ENCODE peak calls at places on chromosomes 3 and 15, in nine cellular contexts. Y, S, J, T, W, E, R, L and F are unnamed samples.
A peak's percentile ranks its signal among the peaks of the same experiment; 100 is the strongest.

GRCh38 chr15:34214135-34214534 is 4.2 kb upstream of the KATNBL1 start:
- DNase-seq in L (no peak), W (no peak), Y (no peak), S (no peak), T (no peak), E (no peak), J (no peak), R (no peak), F (no peak)

GRCh38 chr3:79086514-79086913 is 681.3 kb downstream of the ROBO1 start:
- DNase-seq in L (peak; percentile 1), Y (peak; percentile 75), J (peak; percentile 25), R (no peak), W (peak; percentile 44), T (peak; percentile 63), S (peak; percentile 31), E (peak; percentile 45), F (peak; percentile 61)

GRCh38 chr3:123258811-123259420 is 57.2 kb downstream of the SEC22A start:
- DNase-seq in J (no peak), L (no peak), S (no peak), T (peak; percentile 69), R (no peak), Y (peak; percentile 84), W (peak; percentile 68), E (no peak), F (peak; percentile 37)

GRCh38 chr15:34849364-34849959 is 54.1 kb upstream of the ACTC1 start:
- DNase-seq in L (no peak), S (no peak), T (no peak), Y (no peak), J (no peak), W (no peak), R (no peak), E (no peak), F (no peak)

GRCh38 chr3:151795276-151795675 is 18.6 kb upstream of the AADAC start:
- DNase-seq in E (no peak), L (no peak), T (peak; percentile 81), J (no peak), Y (peak; percentile 76), R (no peak), S (no peak), W (no peak), F (no peak)

GRCh38 chr15:70792171-70792573 is 28.8 kb upstream of the UACA start:
- DNase-seq in W (no peak), T (peak; percentile 87), Y (peak; percentile 44), E (no peak), L (no peak), R (no peak), S (no peak), J (no peak), F (no peak)

GRCh38 chr3:183410759-183411158 is 17.7 kb downstream of the MCF2L2 start:
- DNase-seq in S (no peak), R (no peak), T (no peak), E (no peak), Y (no peak), W (no peak), L (no peak), J (no peak), F (no peak)

GRCh38 chr15:68783226-68784054 is 37.3 kb downstream of the ANP32A start:
- DNase-seq in W (peak; percentile 66), E (peak; percentile 56), L (no peak), J (no peak), R (peak; percentile 75), Y (peak; percentile 18), T (no peak), S (peak; percentile 77), F (peak; percentile 60)

GRCh38 chr15:98518823-98519561 is 129.3 kb upstream of the IGF1R start:
- DNase-seq in T (peak; percentile 76), S (peak; percentile 44), R (no peak), J (peak; percentile 59), L (peak; percentile 36), W (peak; percentile 75), E (peak; percentile 65), Y (peak; percentile 82), F (peak; percentile 76)

GRCh38 chr3:20478407-20478806 is 292.4 kb upstream of the SGO1 start:
- DNase-seq in W (no peak), L (no peak), S (no peak), J (no peak), R (no peak), T (no peak), Y (peak; percentile 21), E (no peak), F (no peak)

GRCh38 chr3:123606527-123606926 is 21.7 kb upstream of the HACD2 start:
- DNase-seq in T (no peak), R (no peak), Y (no peak), E (no peak), W (no peak), L (no peak), S (no peak), J (no peak), F (no peak)

GRCh38 chr3:50128001-50128400 is 27.1 kb upstream of the SEMA3F start:
- DNase-seq in J (no peak), E (no peak), W (no peak), L (no peak), Y (no peak), S (no peak), T (no peak), R (no peak), F (no peak)

GRCh38 chr3:11170052-11170770 is 15.9 kb downstream of the HRH1 start:
- DNase-seq in T (peak; percentile 68), J (no peak), S (no peak), R (no peak), W (no peak), L (no peak), Y (no peak), E (no peak), F (no peak)
- H3K4me3 ChIP-seq in T (no peak overlapping the region), J (no peak overlapping the region), S (no peak overlapping the region), R (no peak overlapping the region), W (no peak overlapping the region), L (no peak overlapping the region), Y (no peak overlapping the region), E (no peak overlapping the region), F (no peak overlapping the region)

GRCh38 chr3:33144433-33144832 is 30.6 kb downstream of the CRTAP start:
- DNase-seq in S (no peak), Y (no peak), W (peak; percentile 31), E (no peak), T (no peak), R (no peak), J (no peak), L (no peak), F (peak; percentile 55)
- TF ChIP-seq CTCF in S (peak; percentile 10), Y (peak; percentile 23), W (peak; percentile 83), E (no peak), T (peak; percentile 18), R (peak; percentile 39), J (no peak), L (peak; percentile 64), F (peak; percentile 56)

GRCh38 chr15:101490922-101491738 is 1.6 kb upstream of the PCSK6 start:
- DNase-seq in R (no peak), J (no peak), T (no peak), W (no peak), E (no peak), Y (no peak), S (no peak), L (no peak), F (no peak)

GRCh38 chr15:101490408-101490891 is 943 bp upstream of the PCSK6 start:
- DNase-seq in S (peak; percentile 18), Y (no peak), W (no peak), T (no peak), L (no peak), J (no peak), E (no peak), R (no peak), F (no peak)

GRCh38 chr15:101488300-101489164 is 975 bp downstream of the PCSK6 start:
- DNase-seq in R (no peak), J (no peak), Y (no peak), W (no peak), E (no peak), L (no peak), S (peak; percentile 24), T (no peak), F (no peak)

GRCh38 chr15:101489633-101490407 is at the start of gene PCSK6:
- DNase-seq in R (no peak), Y (no peak), T (no peak), W (no peak), S (peak; percentile 51), E (no peak), J (no peak), L (no peak), F (no peak)

DNA sequence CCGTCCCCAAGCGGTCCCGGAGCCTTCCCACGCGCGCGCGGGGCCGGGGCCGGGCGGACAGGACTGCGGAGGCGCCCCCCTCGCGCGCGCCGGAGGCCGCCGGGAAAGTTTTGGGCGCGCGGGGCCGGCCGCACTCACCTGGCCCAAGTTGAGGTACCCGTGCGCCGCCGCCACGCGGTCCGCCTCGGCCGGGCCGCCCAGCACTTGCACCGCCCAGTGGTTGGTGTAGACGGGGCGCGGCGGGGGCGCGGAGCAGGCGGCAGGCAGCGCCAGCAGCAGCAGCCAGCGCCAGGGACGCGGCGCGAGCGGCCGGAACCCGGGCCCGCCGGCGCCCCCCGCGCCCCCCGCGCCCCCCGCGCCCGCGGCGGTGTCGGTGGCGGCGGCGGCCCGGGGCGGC is 273 bp downstream of the PCSK6 start:
- DNase-seq in E (no peak), R (peak; percentile 62), S (peak; percentile 60), W (no peak), T (no peak), Y (peak; percentile 14), J (no peak), L (no peak), F (peak; percentile 13)
- H3K4me3 ChIP-seq in E (no peak overlapping the region), R (peak overlapping the region; percentile 19), S (peak overlapping the region; percentile 48), W (no peak overlapping the region), T (no peak overlapping the region), Y (no peak overlapping the region), J (peak overlapping the region; percentile 49), L (no peak overlapping the region), F (no peak overlapping the region)

GRCh38 chr3:146581877-146582508 is 23.2 kb downstream of the PLSCR5 start:
- DNase-seq in L (peak; percentile 89), Y (peak; percentile 66), S (no peak), W (no peak), R (no peak), J (no peak), T (peak; percentile 34), E (no peak), F (no peak)

GRCh38 chr3:146574173-146574572 is 29.8 kb upstream of the PLSCR1 start:
- DNase-seq in J (no peak), E (no peak), L (no peak), W (no peak), S (no peak), Y (no peak), R (no peak), T (no peak), F (no peak)

GRCh38 chr3:146581080-146581601 is 24.0 kb downstream of the PLSCR5 start:
- DNase-seq in L (no peak), R (no peak), S (no peak), T (no peak), W (no peak), E (no peak), J (no peak), Y (peak; percentile 38), F (no peak)

GRCh38 chr3:146577662-146578061 is 27.5 kb downstream of the PLSCR5 start:
- DNase-seq in S (no peak), L (no peak), T (peak; percentile 73), J (peak; percentile 19), E (peak; percentile 39), R (no peak), W (peak; percentile 34), Y (peak; percentile 88), F (peak; percentile 50)
- TF ChIP-seq CTCF in S (no peak), L (no peak), T (peak; percentile 70), J (no peak), E (peak; percentile 45), R (peak; percentile 52), W (peak; percentile 69), Y (peak; percentile 39), F (peak; percentile 16)